ENCODE peak calls at places on chromosomes 3 and 15, in six cellular contexts. W is coronary artery; S is CD4-positive, alpha-beta memory T cell; L is NCI-H2029; J is Peyer's patch; X is NCI-H446. K is an unnamed sample.

GRCh38 chr3:101829066-101829830 is 20.1 kb upstream of the NFKBIZ start:
- DNase-seq in S (peak; percentile 42), L (no peak), J (peak; percentile 85), X (no peak), W (peak; percentile 84), K (peak; percentile 56)

GRCh38 chr15:90487186-90487585 is 42.5 kb upstream of the CRTC3 start:
- DNase-seq in L (no peak), S (no peak), X (no peak), W (no peak), J (no peak), K (no peak)

GRCh38 chr15:48355377-48355776 is 24.1 kb downstream of the DUT start:
- DNase-seq in W (no peak), J (no peak), L (no peak), X (no peak), S (no peak), K (no peak)

GRCh38 chr3:47781326-47781684 is 388 bp downstream of the SMARCC1 start:
- DNase-seq in J (peak; percentile 81), S (no peak), W (peak; percentile 83), X (no peak), L (peak; percentile 56), K (peak; percentile 41)

GRCh38 chr15:69548771-69549170 is 96.2 kb downstream of the RPLP1 start:
- DNase-seq in L (no peak), W (no peak), S (no peak), X (no peak), J (no peak), K (peak; percentile 19)

GRCh38 chr15:71091601-71092000 is 23.7 kb upstream of the THSD4 start:
- DNase-seq in X (no peak), W (no peak), J (no peak), S (no peak), L (no peak), K (no peak)

GRCh38 chr3:46715507-46716175 is 2.0 kb downstream of the PRSS50 start:
- DNase-seq in X (no peak), S (no peak), W (peak; percentile 63), L (no peak), J (peak; percentile 33), K (no peak)

GRCh38 chr15:58538901-58539300 is 107.1 kb downstream of the LIPC start:
- DNase-seq in S (no peak), L (no peak), X (no peak), J (peak; percentile 26), W (no peak), K (no peak)

GRCh38 chr3:50171540-50172301 is 16.6 kb downstream of the SEMA3F start:
- DNase-seq in L (no peak), J (peak; percentile 69), W (no peak), S (no peak), X (no peak), K (no peak)

GRCh38 chr3:50296721-50297383 is 2.4 kb downstream of the HYAL3 start:
- DNase-seq in L (no peak), W (peak; percentile 75), X (no peak), S (no peak), J (no peak), K (no peak)

GRCh38 chr15:62647195-62647865 is 395.2 kb upstream of the TPM1 start:
- DNase-seq in L (peak; percentile 31), S (no peak), W (no peak), X (no peak), J (peak; percentile 88), K (peak; percentile 84)

GRCh38 chr3:33238923-33239322 is 20.3 kb upstream of the SUSD5 start:
- DNase-seq in L (no peak), S (no peak), W (no peak), X (no peak), J (no peak), K (no peak)

GRCh38 chr3:41202834-41203345 is 3.6 kb downstream of the CTNNB1 start:
- DNase-seq in W (no peak), S (no peak), L (peak; percentile 24), J (no peak), X (peak; percentile 7), K (peak; percentile 62)

GRCh38 chr3:170716172-170716800 is 130.4 kb upstream of the SLC7A14 start:
- DNase-seq in X (no peak), S (no peak), W (no peak), L (no peak), J (no peak), K (no peak)

GRCh38 chr3:16528111-16528510 is 14.6 kb upstream of the RFTN1 start:
- DNase-seq in X (no peak), L (no peak), W (no peak), J (no peak), S (no peak), K (no peak)

GRCh38 chr15:56901931-56902330 is 16.5 kb upstream of the TCF12 start:
- DNase-seq in X (no peak), L (no peak), W (no peak), J (no peak), S (no peak), K (no peak)

GRCh38 chr3:9047465-9048346 is 84.4 kb upstream of the RAD18 start:
- DNase-seq in S (no peak), L (peak; percentile 5), W (no peak), J (no peak), X (no peak), K (no peak)

GRCh38 chr3:156811092-156811862 is 14.9 kb upstream of the LEKR1 start:
- DNase-seq in W (no peak), S (no peak), X (no peak), L (no peak), J (no peak), K (no peak)

GRCh38 chr3:182121424-182121823 is 409.7 kb downstream of the SOX2 start:
- DNase-seq in L (no peak), S (no peak), W (no peak), J (no peak), X (no peak), K (no peak)

GRCh38 chr15:28117591-28117990 is 18.5 kb upstream of the OCA2 start:
- DNase-seq in J (no peak), W (no peak), X (no peak), S (no peak), L (no peak), K (no peak)

GRCh38 chr15:32979710-32980109 is 214.8 kb downstream of the FMN1 start:
- DNase-seq in J (no peak), L (no peak), S (no peak), W (no peak), X (no peak), K (no peak)

GRCh38 chr3:131454501-131454900 is 48.3 kb downstream of the MRPL3 start:
- DNase-seq in L (no peak), X (no peak), S (no peak), J (no peak), W (no peak), K (no peak)

GRCh38 chr3:157746391-157746790 is 243.2 kb upstream of the VEPH1 start:
- DNase-seq in J (no peak), L (no peak), W (no peak), X (no peak), S (no peak), K (no peak)

GRCh38 chr15:67307156-67307555 is 52.6 kb downstream of the IQCH start:
- DNase-seq in S (no peak), W (no peak), L (no peak), X (no peak), J (no peak), K (no peak)

GRCh38 chr3:171049831-171050444 is 23.4 kb upstream of the SLC2A2 start:
- DNase-seq in W (no peak), S (peak; percentile 25), J (peak; percentile 57), L (peak; percentile 6), X (peak; percentile 56), K (peak; percentile 74)

GRCh38 chr15:63506537-63507035 is 2.2 kb downstream of the USP3 start:
- DNase-seq in S (peak; percentile 40), X (no peak), J (no peak), W (no peak), L (no peak), K (no peak)

GRCh38 chr3:17151598-17152373 is 267.0 kb downstream of the PLCL2 start:
- DNase-seq in L (no peak), W (no peak), X (no peak), J (peak; percentile 81), S (peak; percentile 76), K (no peak)

GRCh38 chr3:133301194-133301593 is 98.7 kb upstream of the BFSP2 start:
- DNase-seq in S (no peak), L (no peak), W (no peak), X (no peak), J (no peak), K (peak; percentile 56)

GRCh38 chr3:139340784-139341183 is 3.0 kb upstream of the MRPS22 start:
- DNase-seq in L (no peak), X (no peak), S (no peak), W (no peak), J (no peak), K (no peak)

GRCh38 chr15:26807517-26808427 is 34.9 kb upstream of the GABRB3 start:
- DNase-seq in J (no peak), X (no peak), L (no peak), W (no peak), S (no peak), K (no peak)

GRCh38 chr15:65334586-65335231 is 30.2 kb downstream of the RNU5B-1 start:
- DNase-seq in J (no peak), X (no peak), L (no peak), S (no peak), W (no peak), K (no peak)

GRCh38 chr15:71761649-71762048 is 48.7 kb upstream of the NR2E3 start:
- DNase-seq in X (no peak), J (peak; percentile 82), L (no peak), S (no peak), W (no peak), K (peak; percentile 80)

GRCh38 chr3:161854232-161854771 is 357.7 kb downstream of the OTOL1 start:
- DNase-seq in S (no peak), L (no peak), W (no peak), J (peak; percentile 47), X (no peak), K (peak; percentile 2)

GRCh38 chr15:98420837-98421236 is 227.5 kb upstream of the IGF1R start:
- DNase-seq in W (no peak), X (no peak), J (no peak), L (no peak), S (no peak), K (no peak)

GRCh38 chr3:126476166-126476975 is 680 bp upstream of the ZXDC start:
- DNase-seq in L (peak; percentile 47), W (peak; percentile 87), X (peak; percentile 28), J (no peak), S (peak; percentile 6), K (peak; percentile 49)